ENCODE peak calls at places on chromosomes 16 and 17, in five cellular contexts. Y is endothelial cell of umbilical vein, D is esophagus squamous epithelium, Q is adrenal gland, G is A549. A is an unnamed sample.

GRCh38 chr16:27963471-27963965 is 100.0 kb downstream of the GSG1L start:
- DNase-seq in Y (no peak), D (no peak), Q (no peak), G (no peak), A (no peak)

GRCh38 chr16:84450176-84450865 is 54.1 kb downstream of the MEAK7 start:
- DNase-seq in Y (no peak), D (no peak), Q (no peak), G (no peak), A (no peak)

GRCh38 chr17:6670571-6670970 is 19.0 kb downstream of the C17orf100 start:
- DNase-seq in Y (no peak), D (no peak), Q (no peak), G (no peak), A (no peak)

GRCh38 chr17:38750044-38750311 is 1.8 kb upstream of the PCGF2 start:
- DNase-seq in Y (no peak), D (no peak), Q (no peak), G (no peak), A (no peak)

GRCh38 chr16:64094992-64095579 is 1026.8 kb downstream of the CDH11 start:
- DNase-seq in Y (no peak), D (no peak), Q (no peak), G (no peak), A (no peak)

GRCh38 chr17:15465045-15465701 is 2.2 kb downstream of the CDRT4 start:
- DNase-seq in Y (no peak), D (no peak), Q (no peak), G (no peak), A (no peak)

GRCh38 chr17:16929757-16930520 is 42.0 kb downstream of the TNFRSF13B start:
- DNase-seq in Y (no peak), D (no peak), Q (no peak), G (no peak), A (no peak)

GRCh38 chr16:25996052-25996451 is 304.3 kb downstream of the HS3ST4 start:
- DNase-seq in Y (no peak), D (no peak), Q (no peak), G (no peak), A (no peak)

GRCh38 chr16:23527961-23528634 is 17.8 kb upstream of the GGA2 start:
- DNase-seq in Y (no peak), D (no peak), Q (no peak), G (no peak), A (no peak)

GRCh38 chr17:82201498-82201910 is 11.1 kb downstream of the CCDC57 start:
- DNase-seq in Y (no peak), D (no peak), Q (no peak), G (no peak), A (no peak)

GRCh38 chr17:72393553-72393952 is 272.7 kb downstream of the SOX9 start:
- DNase-seq in Y (peak), D (no peak), Q (no peak), G (peak), A (peak)

GRCh38 chr17:63438092-63439051 is 7.7 kb downstream of the CYB561 start:
- DNase-seq in Y (no peak), D (no peak), Q (no peak), G (no peak), A (no peak)

GRCh38 chr17:7438050-7438614 is 1.2 kb upstream of the FGF11 start:
- DNase-seq in Y (peak), D (no peak), Q (peak), G (no peak), A (no peak)

GRCh38 chr17:55410722-55411462 is 10.7 kb downstream of the MMD start:
- DNase-seq in Y (no peak), D (no peak), Q (peak), G (no peak), A (no peak)

GRCh38 chr17:73635101-73635767 is 9.0 kb downstream of the SDK2 start:
- DNase-seq in Y (no peak), D (no peak), Q (no peak), G (no peak), A (no peak)

GRCh38 chr17:42058018-42058417 is 7.6 kb upstream of the C17orf113 start:
- DNase-seq in Y (no peak), D (no peak), Q (no peak), G (no peak), A (no peak)

GRCh38 chr17:79946352-79947231 is 89.1 kb downstream of the TBC1D16 start:
- DNase-seq in Y (no peak), D (no peak), Q (peak), G (no peak), A (no peak)

GRCh38 chr16:1990336-1991134 is 765 bp downstream of the SYNGR3 start:
- DNase-seq in Y (no peak), D (no peak), Q (no peak), G (no peak), A (no peak)

GRCh38 chr17:28615260-28615940 is 1.4 kb upstream of the RSKR start:
- DNase-seq in Y (no peak), D (no peak), Q (no peak), G (no peak), A (no peak)

GRCh38 chr17:2989855-2990254 is 73.6 kb downstream of the OR1D5 start:
- DNase-seq in Y (no peak), D (no peak), Q (no peak), G (no peak), A (no peak)

GRCh38 chr17:6045621-6046357 is 24.4 kb upstream of the WSCD1 start:
- DNase-seq in Y (no peak), D (no peak), Q (no peak), G (no peak), A (no peak)

GRCh38 chr16:87178977-87179376 is 138.2 kb downstream of the C16orf95 start:
- DNase-seq in Y (peak), D (no peak), Q (peak), G (no peak), A (peak)

GRCh38 chr16:70685938-70686375 is at the start of gene MTSS2:
- DNase-seq in Y (peak), D (no peak), Q (peak), G (peak), A (peak)

GRCh38 chr16:57619133-57619605 is 9.3 kb upstream of the ADGRG1 start:
- DNase-seq in Y (no peak), D (no peak), Q (peak), G (no peak), A (no peak)

GRCh38 chr16:787978-788398 is at the start of gene RPUSD1:
- DNase-seq in Y (peak), D (no peak), Q (no peak), G (no peak), A (no peak)

GRCh38 chr17:4706121-4706520 is 2.2 kb upstream of the PELP1 start:
- DNase-seq in Y (no peak), D (no peak), Q (no peak), G (no peak), A (no peak)

GRCh38 chr16:85524630-85525463 is 88.3 kb upstream of the GSE1 start:
- DNase-seq in Y (no peak), D (no peak), Q (no peak), G (no peak), A (no peak)

GRCh38 chr16:15523092-15523541 is 88.7 kb downstream of the BMERB1 start:
- DNase-seq in Y (no peak), D (no peak), Q (peak), G (no peak), A (no peak)

GRCh38 chr17:82257473-82257872 is 16.0 kb downstream of the CSNK1D start:
- DNase-seq in Y (peak), D (no peak), Q (no peak), G (no peak), A (no peak)

GRCh38 chr17:64709481-64709880 is 47.4 kb upstream of the SMURF2 start:
- DNase-seq in Y (no peak), D (no peak), Q (no peak), G (no peak), A (no peak)

GRCh38 chr16:2692251-2692947 is 10.1 kb downstream of the KCTD5 start:
- DNase-seq in Y (no peak), D (no peak), Q (peak), G (no peak), A (no peak)

DNA sequence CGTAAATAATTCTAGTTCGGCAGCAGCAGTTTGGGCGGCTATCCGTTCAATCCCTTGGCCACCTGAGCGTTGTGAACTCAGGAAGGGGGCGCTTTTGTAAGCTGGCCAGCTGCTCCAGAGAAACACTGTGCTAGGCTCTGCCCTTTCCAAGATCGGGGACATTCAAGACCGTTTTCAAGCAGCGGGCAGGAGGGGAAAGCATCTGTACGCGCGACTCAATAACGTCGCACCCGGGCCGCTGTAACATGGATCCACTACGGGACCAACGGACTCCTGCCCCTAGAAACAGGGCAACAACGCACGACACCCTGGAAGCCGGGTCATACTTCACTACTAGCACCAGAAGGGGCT is 463 bp downstream of the TOP2A start:
- DNase-seq in Y (no peak), D (no peak), Q (no peak), G (no peak), A (peak)
- TF ChIP-seq CTCF in Y (no peak), D (no peak), Q (no peak), G (no peak), A (no peak)

GRCh38 chr16:56519459-56520250 is at the start of gene BBS2:
- DNase-seq in Y (peak), D (peak), Q (peak), G (peak), A (peak)
- TF ChIP-seq CTCF in Y (no peak), D (no peak), Q (no peak), G (no peak), A (peak)

GRCh38 chr17:77959216-77959925 is 868 bp downstream of the TNRC6C start:
- DNase-seq in Y (no peak), D (no peak), Q (peak), G (peak), A (no peak)

GRCh38 chr17:77958716-77959215 is 263 bp downstream of the TNRC6C start:
- DNase-seq in Y (no peak), D (no peak), Q (no peak), G (peak), A (no peak)

GRCh38 chr17:77959926-77960521 is 1.5 kb downstream of the TNRC6C start:
- DNase-seq in Y (peak), D (no peak), Q (no peak), G (no peak), A (no peak)

GRCh38 chr17:77957215-77957868 is 1.2 kb upstream of the TNRC6C start:
- DNase-seq in Y (peak), D (no peak), Q (peak), G (peak), A (no peak)

GRCh38 chr17:77957869-77958715 is at the start of gene TNRC6C:
- DNase-seq in Y (peak), D (peak), Q (peak), G (peak), A (peak)
- TF ChIP-seq CTCF in Y (peak), D (peak), Q (peak), G (peak), A (peak)

DNA sequence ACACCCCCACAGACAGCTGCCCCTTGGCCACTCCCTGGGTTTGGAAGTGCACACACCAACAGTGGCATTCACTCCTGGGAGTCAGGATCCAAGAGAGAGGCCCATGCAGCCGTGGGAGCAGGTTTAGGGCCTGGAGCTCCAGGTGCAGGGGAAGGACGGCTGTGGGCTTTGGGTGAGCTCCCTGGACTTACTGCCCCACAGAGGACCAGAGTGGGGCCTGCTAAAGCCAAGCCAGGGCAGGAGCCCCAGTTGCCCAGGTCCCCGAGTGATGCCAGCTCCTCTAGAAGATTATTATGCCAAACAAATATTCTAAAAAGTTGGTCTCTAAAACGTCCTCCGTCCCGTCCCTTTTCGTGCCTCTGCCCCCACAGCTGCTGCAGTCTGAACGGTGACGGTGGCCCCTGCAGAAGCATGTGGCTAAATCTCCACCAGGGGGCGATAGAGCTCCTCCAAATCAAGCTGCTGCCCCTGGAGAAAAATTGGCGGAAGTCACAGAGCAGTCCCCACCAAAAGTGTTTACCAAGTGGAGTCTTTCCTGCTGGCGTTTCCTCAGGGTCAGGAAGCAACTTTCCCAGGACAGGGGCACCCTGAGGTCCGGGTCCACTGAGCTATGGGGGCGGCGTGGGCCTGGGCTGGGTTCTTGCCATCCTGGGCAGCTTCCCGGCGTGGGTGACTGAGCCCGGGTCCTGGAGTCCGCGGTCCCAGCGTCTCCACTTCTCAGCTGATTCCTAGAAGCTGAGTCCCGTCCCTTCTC is 4.2 kb downstream of the ARMC7 start:
- DNase-seq in Y (peak), D (peak), Q (peak), G (peak), A (peak)
- TF ChIP-seq CTCF in Y (peak), D (peak), Q (peak), G (peak), A (peak)

DNA sequence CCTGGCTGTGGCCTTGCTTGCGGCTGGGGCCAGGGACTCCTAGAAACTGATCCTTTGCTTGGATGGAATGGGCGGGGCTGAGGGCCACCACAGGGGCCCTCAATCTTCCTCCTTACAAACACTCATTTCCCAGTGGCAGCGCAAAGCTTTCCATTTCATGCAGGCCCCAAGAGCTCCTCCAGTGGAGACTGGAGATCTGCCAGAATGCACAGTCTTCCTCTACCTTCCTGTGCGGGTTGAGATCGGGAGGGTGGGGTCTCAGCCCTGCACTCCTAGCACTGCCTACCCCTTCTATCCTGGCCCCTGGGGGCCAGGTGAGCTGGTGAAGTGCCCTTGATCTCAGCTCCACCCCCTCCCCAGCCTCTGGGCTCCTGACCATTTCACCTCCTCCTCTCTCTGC is 1.7 kb downstream of the NRN1L start:
- DNase-seq in Y (no peak), D (no peak), Q (no peak), G (no peak), A (no peak)
- TF ChIP-seq CTCF in Y (no peak), D (no peak), Q (no peak), G (no peak), A (no peak)

DNA sequence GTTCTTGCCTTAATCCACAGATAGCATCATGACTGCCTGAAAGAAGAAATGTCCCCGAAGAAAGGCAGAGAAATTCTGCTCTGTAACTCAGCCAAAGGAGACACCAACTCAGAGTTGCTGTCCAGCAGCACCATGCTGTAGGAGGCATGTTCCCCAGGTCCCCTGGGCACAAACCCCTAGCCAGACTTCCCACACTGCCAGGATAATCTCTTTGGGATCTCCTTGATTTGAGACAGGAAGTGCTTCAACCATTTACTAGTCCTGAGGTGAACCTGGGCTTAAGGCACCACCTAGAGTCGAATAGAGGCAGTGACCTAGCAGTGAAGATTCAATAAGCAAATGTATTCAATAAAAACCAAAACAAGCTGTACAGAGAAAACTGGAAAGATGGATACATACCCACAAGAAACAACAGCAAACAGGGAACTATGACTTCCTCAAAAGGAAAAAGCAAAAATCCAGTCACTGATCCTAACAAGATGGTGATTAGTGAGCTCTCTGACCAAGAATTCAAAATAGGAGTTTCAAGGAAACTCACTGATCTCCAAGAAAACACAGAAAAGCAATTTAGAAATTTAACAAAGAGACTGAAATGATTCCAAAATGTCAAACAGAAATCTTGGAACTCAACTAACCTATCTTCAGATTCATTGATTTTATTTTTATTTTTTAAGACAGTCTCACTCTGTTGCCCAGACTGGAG is 5.7 kb downstream of the OR4D2 start:
- DNase-seq in Y (no peak), D (no peak), Q (no peak), G (peak), A (no peak)
- TF ChIP-seq CTCF in Y (peak), D (peak), Q (peak), G (peak), A (peak)

DNA sequence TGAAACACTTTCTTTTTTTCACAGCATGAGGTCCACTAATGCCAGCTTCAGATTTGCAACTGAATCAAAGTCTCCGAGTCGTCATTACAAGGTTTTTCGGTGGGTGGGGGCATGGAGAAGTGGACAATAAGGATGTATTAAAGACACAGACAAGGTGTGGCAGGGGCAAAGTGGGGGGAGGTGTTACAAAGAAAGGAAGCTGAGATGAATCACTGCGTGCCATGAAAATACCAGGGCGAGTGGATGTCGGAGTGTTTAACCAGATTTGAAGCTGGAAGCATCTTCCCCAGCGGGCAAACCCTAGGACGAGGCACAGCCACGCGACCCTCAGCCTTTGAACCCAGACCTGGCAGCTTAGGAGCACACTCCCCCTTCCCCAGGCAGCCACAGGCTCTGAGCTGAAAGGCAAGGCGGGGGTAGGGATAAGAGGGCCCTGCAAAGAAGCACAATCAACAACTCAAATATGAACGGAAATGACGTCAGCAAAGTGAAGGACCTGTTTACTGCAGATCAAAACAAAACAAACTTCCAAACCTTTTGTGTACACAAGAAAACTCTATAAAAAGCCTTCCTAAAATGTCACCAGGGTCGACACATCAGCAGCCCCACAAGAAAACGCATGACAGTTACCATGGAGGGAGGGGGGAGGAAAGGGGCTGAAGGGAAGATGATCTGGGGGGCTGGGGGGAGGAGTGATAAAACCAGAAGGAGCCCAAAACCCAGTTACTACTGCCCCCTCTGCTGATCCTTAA is 5.6 kb upstream of the ZFHX3 start:
- DNase-seq in Y (peak), D (no peak), Q (peak), G (peak), A (no peak)
- TF ChIP-seq CTCF in Y (no peak), D (no peak), Q (no peak), G (no peak), A (no peak)